ENCODE peak calls at places on chromosomes 1 and 21, in nine cellular contexts. R, J, C, Q, X, F, G, V and O are unnamed samples.

GRCh38 chr1:178417858-178418257 is 78.9 kb downstream of the CLEC20A start:
- DNase-seq in C (no peak), R (no peak), J (no peak), V (no peak), Q (peak), F (no peak), X (peak), G (no peak), O (no peak)

GRCh38 chr1:186440584-186440983 is 20.3 kb downstream of the PDC start:
- DNase-seq in C (no peak), R (no peak), Q (no peak), V (no peak), J (peak), F (no peak), G (no peak), X (peak), O (no peak)

GRCh38 chr1:220843481-220844011 is 35.7 kb upstream of the HLX start:
- DNase-seq in V (no peak), Q (peak), R (no peak), J (no peak), F (no peak), G (no peak), X (peak), C (no peak), O (no peak)

GRCh38 chr1:211557894-211558625 is 20.9 kb downstream of the SLC30A1 start:
- DNase-seq in F (no peak), C (no peak), R (no peak), V (no peak), G (no peak), X (no peak), Q (no peak), J (no peak), O (no peak)

GRCh38 chr1:230917284-230918135 is 49.2 kb upstream of the C1orf198 start:
- DNase-seq in C (peak), J (peak), X (peak), F (no peak), R (peak), G (peak), V (peak), Q (peak), O (peak)

GRCh38 chr1:205504311-205505075 is at the start of gene CDK18:
- DNase-seq in J (peak), Q (no peak), F (no peak), X (no peak), V (peak), G (peak), R (no peak), C (no peak), O (peak)

GRCh38 chr1:162612606-162613400 is 19.5 kb upstream of the DDR2 start:
- DNase-seq in F (no peak), C (no peak), Q (peak), X (no peak), J (no peak), R (no peak), G (no peak), V (no peak), O (no peak)

GRCh38 chr1:218887141-218887925 is 286.3 kb upstream of the LYPLAL1 start:
- DNase-seq in J (no peak), Q (no peak), V (no peak), G (no peak), X (peak), F (no peak), R (no peak), C (no peak), O (no peak)

GRCh38 chr21:37367758-37368535 is 1.4 kb downstream of the DYRK1A start:
- DNase-seq in G (peak), Q (no peak), F (peak), V (peak), C (peak), X (peak), R (peak), J (no peak), O (peak)

GRCh38 chr1:119631433-119632102 is 16.5 kb downstream of the ZNF697 start:
- DNase-seq in G (no peak), V (no peak), C (no peak), J (no peak), F (no peak), R (no peak), X (peak), Q (peak), O (no peak)

GRCh38 chr21:37079211-37079824 is 6.3 kb downstream of the TTC3 start:
- DNase-seq in Q (no peak), F (no peak), J (no peak), C (no peak), V (no peak), G (no peak), X (no peak), R (no peak), O (no peak)

GRCh38 chr1:244599937-244600350 is 53.0 kb upstream of the DESI2 start:
- DNase-seq in Q (peak), G (no peak), R (peak), C (peak), V (peak), X (peak), J (no peak), F (peak), O (peak)

GRCh38 chr1:223776075-223776814 is 63.9 kb downstream of the CAPN2 start:
- DNase-seq in J (no peak), G (no peak), R (peak), Q (peak), C (peak), F (no peak), V (peak), X (peak), O (peak)

GRCh38 chr1:205935869-205936268 is 7.4 kb downstream of the SLC26A9 start:
- DNase-seq in C (no peak), J (no peak), G (no peak), V (no peak), Q (no peak), X (no peak), F (no peak), R (no peak), O (no peak)

GRCh38 chr1:244841274-244841927 is 5.9 kb downstream of the COX20 start:
- DNase-seq in J (no peak), G (no peak), C (no peak), R (no peak), X (no peak), F (no peak), V (no peak), Q (no peak), O (no peak)

GRCh38 chr1:241582921-241583321 is 50.7 kb downstream of the KMO start:
- DNase-seq in C (no peak), F (no peak), V (no peak), X (no peak), Q (no peak), G (no peak), J (no peak), R (no peak), O (no peak)

GRCh38 chr1:5949074-5949760 is 43.0 kb downstream of the NPHP4 start:
- DNase-seq in Q (no peak), F (no peak), X (no peak), V (no peak), R (no peak), G (no peak), J (peak), C (no peak), O (no peak)

GRCh38 chr1:107993920-107994319 is 28.9 kb upstream of the VAV3 start:
- DNase-seq in C (no peak), F (no peak), J (no peak), Q (no peak), G (no peak), R (no peak), X (no peak), V (no peak), O (no peak)

GRCh38 chr21:14833221-14833620 is 231.6 kb downstream of the NRIP1 start:
- DNase-seq in X (no peak), G (no peak), R (no peak), J (no peak), C (no peak), Q (no peak), V (no peak), F (no peak), O (no peak)

GRCh38 chr1:22143065-22143514 is at the start of gene WNT4:
- DNase-seq in F (no peak), R (no peak), Q (peak), J (peak), X (peak), C (peak), V (peak), G (peak), O (peak)

GRCh38 chr1:66704177-66704880 is 47.9 kb upstream of the DYNLT5 start:
- DNase-seq in X (no peak), R (no peak), F (no peak), G (no peak), J (no peak), C (no peak), V (no peak), Q (no peak), O (no peak)

GRCh38 chr1:54849219-54850081 is 37.5 kb downstream of the DHCR24 start:
- DNase-seq in G (no peak), Q (peak), X (no peak), J (no peak), V (no peak), F (no peak), R (no peak), C (no peak), O (no peak)

GRCh38 chr1:226523646-226524406 is 24.7 kb upstream of the STUM start:
- DNase-seq in X (no peak), J (no peak), Q (no peak), V (no peak), C (no peak), R (no peak), G (no peak), F (no peak), O (no peak)

GRCh38 chr1:2970311-2971145 is 50.7 kb upstream of the ACTRT2 start:
- DNase-seq in G (no peak), X (no peak), F (no peak), C (no peak), Q (no peak), V (no peak), R (no peak), J (no peak), O (no peak)

GRCh38 chr1:88985033-88985432 is 7.4 kb downstream of the KYAT3 start:
- DNase-seq in X (peak), Q (peak), V (no peak), F (no peak), G (no peak), C (no peak), J (no peak), R (no peak), O (no peak)

GRCh38 chr21:44513389-44514217 is 26.4 kb downstream of the KRTAP10-1 start:
- DNase-seq in G (no peak), X (no peak), F (no peak), R (no peak), V (no peak), J (no peak), C (no peak), Q (no peak), O (no peak)

GRCh38 chr21:17118638-17119384 is 394.0 kb upstream of the CXADR start:
- DNase-seq in R (no peak), X (no peak), Q (no peak), F (no peak), V (no peak), C (no peak), J (no peak), G (no peak), O (no peak)

GRCh38 chr1:118077331-118078055 is 107.5 kb downstream of the SPAG17 start:
- DNase-seq in J (peak), Q (peak), X (no peak), G (no peak), C (no peak), V (no peak), F (no peak), R (no peak), O (no peak)

GRCh38 chr1:18723206-18723605 is 92.6 kb downstream of the PAX7 start:
- DNase-seq in F (no peak), G (no peak), X (no peak), Q (no peak), R (no peak), C (no peak), V (no peak), J (no peak), O (no peak)

GRCh38 chr1:59577774-59578173 is 237.0 kb upstream of the HOOK1 start:
- DNase-seq in R (no peak), G (no peak), V (no peak), Q (no peak), X (no peak), C (no peak), J (no peak), F (no peak), O (no peak)